ENCODE peak calls at places on chromosomes 12 and 14, in eight cellular contexts. One of them, this sample, is unnamed.

GRCh38 chr12:60281522-60281921 is 685.7 kb downstream of the SLC16A7 start:
- DNase-seq in psoas muscle: no peak
- DNase-seq in K562: no peak
- DNase-seq in CD4-positive, alpha-beta T cell: no peak
- DNase-seq in endothelial cell: no peak
- DNase-seq in GM12865: no peak
- DNase-seq in choroid plexus epithelial cell: no peak
- DNase-seq in cardiac fibroblast: no peak
- DNase-seq in this sample: no peak

GRCh38 chr12:117774986-117775775 is 193.6 kb downstream of the KSR2 start:
- DNase-seq in psoas muscle: no peak
- DNase-seq in K562: no peak
- DNase-seq in CD4-positive, alpha-beta T cell: no peak
- DNase-seq in endothelial cell: no peak
- DNase-seq in GM12865: peak
- DNase-seq in choroid plexus epithelial cell: no peak
- DNase-seq in cardiac fibroblast: no peak
- DNase-seq in this sample: no peak

GRCh38 chr14:33940561-33941011 is 10.3 kb downstream of the EGLN3 start:
- DNase-seq in psoas muscle: no peak
- DNase-seq in K562: peak
- DNase-seq in CD4-positive, alpha-beta T cell: no peak
- DNase-seq in endothelial cell: no peak
- DNase-seq in GM12865: no peak
- DNase-seq in choroid plexus epithelial cell: no peak
- DNase-seq in cardiac fibroblast: no peak
- DNase-seq in this sample: no peak

GRCh38 chr14:74085828-74086227 is 1.1 kb downstream of the LIN52 start:
- DNase-seq in psoas muscle: no peak
- DNase-seq in K562: no peak
- DNase-seq in CD4-positive, alpha-beta T cell: no peak
- DNase-seq in endothelial cell: no peak
- DNase-seq in GM12865: peak
- DNase-seq in choroid plexus epithelial cell: no peak
- DNase-seq in cardiac fibroblast: no peak
- DNase-seq in this sample: no peak

GRCh38 chr14:71086571-71086970 is 179.3 kb downstream of the PCNX1 start:
- DNase-seq in psoas muscle: no peak
- DNase-seq in K562: no peak
- DNase-seq in CD4-positive, alpha-beta T cell: no peak
- DNase-seq in endothelial cell: no peak
- DNase-seq in GM12865: no peak
- DNase-seq in choroid plexus epithelial cell: no peak
- DNase-seq in cardiac fibroblast: no peak
- DNase-seq in this sample: no peak

GRCh38 chr14:23465261-23465660 is 4.2 kb upstream of the NGDN start:
- DNase-seq in psoas muscle: no peak
- DNase-seq in K562: no peak
- DNase-seq in CD4-positive, alpha-beta T cell: no peak
- DNase-seq in endothelial cell: no peak
- DNase-seq in GM12865: no peak
- DNase-seq in choroid plexus epithelial cell: no peak
- DNase-seq in cardiac fibroblast: no peak
- DNase-seq in this sample: no peak

GRCh38 chr12:25518512-25518911 is 34.6 kb downstream of the LMNTD1 start:
- DNase-seq in psoas muscle: no peak
- DNase-seq in K562: no peak
- DNase-seq in CD4-positive, alpha-beta T cell: no peak
- DNase-seq in endothelial cell: no peak
- DNase-seq in GM12865: no peak
- DNase-seq in choroid plexus epithelial cell: peak
- DNase-seq in cardiac fibroblast: peak
- DNase-seq in this sample: no peak

GRCh38 chr12:121916719-121917118 is 1.7 kb upstream of the CFAP251 start:
- DNase-seq in psoas muscle: no peak
- DNase-seq in K562: no peak
- DNase-seq in CD4-positive, alpha-beta T cell: no peak
- DNase-seq in endothelial cell: peak
- DNase-seq in GM12865: peak
- DNase-seq in choroid plexus epithelial cell: peak
- DNase-seq in cardiac fibroblast: peak
- DNase-seq in this sample: no peak

GRCh38 chr14:79009286-79009685 is 839.1 kb downstream of the NRXN3 start:
- DNase-seq in psoas muscle: no peak
- DNase-seq in K562: no peak
- DNase-seq in CD4-positive, alpha-beta T cell: no peak
- DNase-seq in endothelial cell: no peak
- DNase-seq in GM12865: no peak
- DNase-seq in choroid plexus epithelial cell: no peak
- DNase-seq in cardiac fibroblast: no peak
- DNase-seq in this sample: no peak

GRCh38 chr14:58430156-58430555 is 2.6 kb downstream of the KIAA0586 start:
- DNase-seq in psoas muscle: no peak
- DNase-seq in K562: no peak
- DNase-seq in CD4-positive, alpha-beta T cell: no peak
- DNase-seq in endothelial cell: no peak
- DNase-seq in GM12865: peak
- DNase-seq in choroid plexus epithelial cell: peak
- DNase-seq in cardiac fibroblast: peak
- DNase-seq in this sample: no peak

GRCh38 chr12:55706840-55707671 is 648 bp downstream of the ITGA7 start:
- DNase-seq in psoas muscle: peak
- DNase-seq in K562: no peak
- DNase-seq in CD4-positive, alpha-beta T cell: no peak
- DNase-seq in endothelial cell: no peak
- DNase-seq in GM12865: no peak
- DNase-seq in choroid plexus epithelial cell: no peak
- DNase-seq in cardiac fibroblast: no peak
- DNase-seq in this sample: no peak

GRCh38 chr12:112988224-112988623 is 9.9 kb downstream of the OAS2 start:
- DNase-seq in psoas muscle: no peak
- DNase-seq in K562: no peak
- DNase-seq in CD4-positive, alpha-beta T cell: no peak
- DNase-seq in endothelial cell: no peak
- DNase-seq in GM12865: peak
- DNase-seq in choroid plexus epithelial cell: no peak
- DNase-seq in cardiac fibroblast: no peak
- DNase-seq in this sample: no peak

GRCh38 chr14:33452982-33453381 is 497.9 kb downstream of the EGLN3 start:
- DNase-seq in psoas muscle: no peak
- DNase-seq in K562: no peak
- DNase-seq in CD4-positive, alpha-beta T cell: no peak
- DNase-seq in endothelial cell: no peak
- DNase-seq in GM12865: no peak
- DNase-seq in choroid plexus epithelial cell: no peak
- DNase-seq in cardiac fibroblast: no peak
- DNase-seq in this sample: no peak

GRCh38 chr12:114320101-114320500 is 85.8 kb downstream of the TBX5 start:
- DNase-seq in psoas muscle: no peak
- DNase-seq in K562: no peak
- DNase-seq in CD4-positive, alpha-beta T cell: no peak
- DNase-seq in endothelial cell: no peak
- DNase-seq in GM12865: no peak
- DNase-seq in choroid plexus epithelial cell: no peak
- DNase-seq in cardiac fibroblast: no peak
- DNase-seq in this sample: no peak

GRCh38 chr12:49783917-49784676 is 42.7 kb downstream of the TMBIM6 start:
- DNase-seq in psoas muscle: peak
- DNase-seq in K562: no peak
- DNase-seq in CD4-positive, alpha-beta T cell: no peak
- DNase-seq in endothelial cell: no peak
- DNase-seq in GM12865: no peak
- DNase-seq in choroid plexus epithelial cell: peak
- DNase-seq in cardiac fibroblast: peak
- DNase-seq in this sample: no peak

GRCh38 chr12:110889361-110889760 is 31.0 kb downstream of the MYL2 start:
- DNase-seq in psoas muscle: no peak
- DNase-seq in K562: no peak
- DNase-seq in CD4-positive, alpha-beta T cell: no peak
- DNase-seq in endothelial cell: no peak
- DNase-seq in GM12865: no peak
- DNase-seq in choroid plexus epithelial cell: no peak
- DNase-seq in cardiac fibroblast: no peak
- DNase-seq in this sample: no peak

GRCh38 chr12:109719123-109720022 is 5.7 kb downstream of the FAM222A start:
- DNase-seq in psoas muscle: no peak
- DNase-seq in K562: peak
- DNase-seq in CD4-positive, alpha-beta T cell: no peak
- DNase-seq in endothelial cell: peak
- DNase-seq in GM12865: no peak
- DNase-seq in choroid plexus epithelial cell: peak
- DNase-seq in cardiac fibroblast: no peak
- DNase-seq in this sample: no peak
- TF ChIP-seq CTCF in psoas muscle: peak
- TF ChIP-seq CTCF in K562: peak
- TF ChIP-seq CTCF in CD4-positive, alpha-beta T cell: no peak
- TF ChIP-seq CTCF in endothelial cell: no peak
- TF ChIP-seq CTCF in GM12865: no peak
- TF ChIP-seq CTCF in choroid plexus epithelial cell: peak
- TF ChIP-seq CTCF in cardiac fibroblast: peak
- TF ChIP-seq CTCF in this sample: peak

GRCh38 chr14:61698216-61698980 is 3.1 kb downstream of the HIF1A start:
- DNase-seq in psoas muscle: no peak
- DNase-seq in K562: peak
- DNase-seq in CD4-positive, alpha-beta T cell: no peak
- DNase-seq in endothelial cell: no peak
- DNase-seq in GM12865: peak
- DNase-seq in choroid plexus epithelial cell: peak
- DNase-seq in cardiac fibroblast: peak
- DNase-seq in this sample: no peak

GRCh38 chr14:61694039-61694438 is 1.3 kb upstream of the HIF1A start:
- DNase-seq in psoas muscle: no peak
- DNase-seq in K562: no peak
- DNase-seq in CD4-positive, alpha-beta T cell: no peak
- DNase-seq in endothelial cell: no peak
- DNase-seq in GM12865: no peak
- DNase-seq in choroid plexus epithelial cell: no peak
- DNase-seq in cardiac fibroblast: no peak
- DNase-seq in this sample: no peak

GRCh38 chr14:61695695-61696527 is 598 bp downstream of the HIF1A start:
- DNase-seq in psoas muscle: peak
- DNase-seq in K562: peak
- DNase-seq in CD4-positive, alpha-beta T cell: peak
- DNase-seq in endothelial cell: peak
- DNase-seq in GM12865: peak
- DNase-seq in choroid plexus epithelial cell: peak
- DNase-seq in cardiac fibroblast: peak
- DNase-seq in this sample: no peak

GRCh38 chr14:61696753-61697318 is 1.5 kb downstream of the HIF1A start:
- DNase-seq in psoas muscle: no peak
- DNase-seq in K562: no peak
- DNase-seq in CD4-positive, alpha-beta T cell: no peak
- DNase-seq in endothelial cell: no peak
- DNase-seq in GM12865: peak
- DNase-seq in choroid plexus epithelial cell: peak
- DNase-seq in cardiac fibroblast: peak
- DNase-seq in this sample: no peak

DNA sequence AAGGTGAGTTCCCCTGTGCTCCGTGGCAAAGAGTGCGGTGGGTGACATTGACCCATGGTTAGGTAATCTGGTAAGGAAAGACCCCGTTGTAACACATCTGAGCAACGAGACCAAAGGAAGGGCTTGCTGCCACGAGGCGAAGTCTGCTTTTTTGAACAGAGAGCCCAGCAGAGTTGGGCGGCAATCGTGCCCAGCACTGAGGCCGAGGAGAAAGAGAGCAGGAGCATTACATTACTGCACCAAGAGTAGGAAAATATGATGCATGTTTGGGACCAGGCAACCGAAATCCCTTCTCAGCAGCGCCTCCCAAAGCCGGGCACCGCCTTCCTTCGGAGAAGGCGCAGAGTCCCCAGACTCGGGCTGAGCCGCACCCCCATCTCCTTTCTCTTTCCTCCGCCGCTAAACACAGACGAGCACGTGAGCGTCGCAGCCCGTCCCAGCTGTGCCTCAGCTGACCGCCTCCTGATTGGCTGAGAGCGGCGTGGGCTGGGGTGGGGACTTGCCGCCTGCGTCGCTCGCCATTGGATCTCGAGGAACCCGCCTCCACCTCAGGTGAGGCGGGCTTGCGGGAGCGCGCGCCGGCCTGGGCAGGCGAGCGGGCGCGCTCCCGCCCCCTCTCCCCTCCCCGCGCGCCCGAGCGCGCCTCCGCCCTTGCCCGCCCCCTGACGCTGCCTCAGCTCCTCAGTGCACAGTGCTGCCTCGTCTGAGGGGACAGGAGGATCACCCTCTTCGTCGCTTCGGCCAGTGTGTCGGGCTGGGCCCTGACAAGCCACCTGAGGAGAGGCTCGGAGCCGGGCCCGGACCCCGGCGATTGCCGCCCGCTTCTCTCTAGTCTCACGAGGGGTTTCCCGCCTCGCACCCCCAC is at the start of gene HIF1A:
- DNase-seq in psoas muscle: peak
- DNase-seq in K562: peak
- DNase-seq in CD4-positive, alpha-beta T cell: peak
- DNase-seq in endothelial cell: peak
- DNase-seq in GM12865: peak
- DNase-seq in choroid plexus epithelial cell: peak
- DNase-seq in cardiac fibroblast: peak
- DNase-seq in this sample: peak
- TF ChIP-seq CTCF in psoas muscle: no peak
- TF ChIP-seq CTCF in K562: no peak
- TF ChIP-seq CTCF in CD4-positive, alpha-beta T cell: no peak
- TF ChIP-seq CTCF in endothelial cell: no peak
- TF ChIP-seq CTCF in GM12865: no peak
- TF ChIP-seq CTCF in choroid plexus epithelial cell: peak
- TF ChIP-seq CTCF in cardiac fibroblast: peak
- TF ChIP-seq CTCF in this sample: peak

DNA sequence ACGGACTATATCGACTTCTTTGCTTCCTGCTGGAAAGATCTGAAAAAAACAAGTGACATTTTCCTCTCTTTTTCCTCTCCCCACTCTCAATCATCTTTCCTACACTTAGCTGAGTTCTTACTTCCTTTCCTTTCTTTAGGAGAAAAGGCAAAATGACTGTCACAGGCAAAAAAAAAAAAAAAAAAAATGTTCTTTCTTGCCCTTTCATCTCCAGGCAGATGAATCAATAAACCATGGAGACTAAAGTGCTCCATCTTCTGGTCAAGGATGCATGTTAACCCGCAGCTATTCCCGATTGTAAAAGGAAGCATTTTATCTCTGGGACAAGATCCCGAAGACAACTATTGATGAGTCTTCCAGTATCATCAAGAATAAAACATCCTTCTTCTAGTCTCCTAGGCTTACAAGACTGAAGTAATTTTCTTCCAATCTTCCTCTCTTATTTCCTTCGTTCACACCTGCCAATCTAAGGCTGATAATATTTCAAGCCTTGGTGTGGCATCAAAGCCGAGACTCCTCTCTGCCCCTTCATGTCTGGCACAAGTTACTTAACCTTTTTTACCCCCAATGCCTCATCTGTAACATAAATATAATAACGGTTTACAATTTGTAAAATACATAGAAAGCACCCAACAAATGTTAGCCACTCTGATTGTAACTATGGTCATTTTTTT is 94.2 kb upstream of the PLEKHG7 start:
- DNase-seq in psoas muscle: no peak
- DNase-seq in K562: peak
- DNase-seq in CD4-positive, alpha-beta T cell: no peak
- DNase-seq in endothelial cell: no peak
- DNase-seq in GM12865: peak
- DNase-seq in choroid plexus epithelial cell: peak
- DNase-seq in cardiac fibroblast: peak
- DNase-seq in this sample: no peak
- TF ChIP-seq CTCF in psoas muscle: peak
- TF ChIP-seq CTCF in K562: peak
- TF ChIP-seq CTCF in CD4-positive, alpha-beta T cell: peak
- TF ChIP-seq CTCF in endothelial cell: no peak
- TF ChIP-seq CTCF in GM12865: peak
- TF ChIP-seq CTCF in choroid plexus epithelial cell: peak
- TF ChIP-seq CTCF in cardiac fibroblast: peak
- TF ChIP-seq CTCF in this sample: peak

GRCh38 chr12:129911437-129912049 is 7.7 kb upstream of the TMEM132D start:
- DNase-seq in psoas muscle: no peak
- DNase-seq in K562: peak
- DNase-seq in CD4-positive, alpha-beta T cell: no peak
- DNase-seq in endothelial cell: no peak
- DNase-seq in GM12865: peak
- DNase-seq in choroid plexus epithelial cell: peak
- DNase-seq in cardiac fibroblast: peak
- DNase-seq in this sample: peak
- TF ChIP-seq CTCF in psoas muscle: peak
- TF ChIP-seq CTCF in K562: peak
- TF ChIP-seq CTCF in CD4-positive, alpha-beta T cell: peak
- TF ChIP-seq CTCF in endothelial cell: no peak
- TF ChIP-seq CTCF in GM12865: peak
- TF ChIP-seq CTCF in choroid plexus epithelial cell: peak
- TF ChIP-seq CTCF in cardiac fibroblast: peak
- TF ChIP-seq CTCF in this sample: peak

This sample was measured in osteocyte.